ENCODE peak calls at places on chromosomes 4 and X, in six cellular contexts. R is NCI-H1105; S is H4; B is stimulated activated effector memory CD8-positive, alpha-beta T cell treated with anti-CD3 and anti-CD28 coated beads, Interleukin-12 subunit alpha, Interleukin-12 subunit beta, amount 100 ng/mL, for 72 hours; P is pancreas; Y is neural crest cell. L is an unnamed sample.

GRCh38 chr4:84875636-84876371 is 90.7 kb downstream of the WDFY3 start:
- DNase-seq in P (no peak), Y (no peak), S (no peak), R (no peak), B (no peak), L (no peak)

GRCh38 chr4:24922416-24922815 is 9.6 kb upstream of the CCDC149 start:
- DNase-seq in R (no peak), S (no peak), B (no peak), Y (no peak), P (no peak), L (no peak)

GRCh38 chrX:17882680-17883079 is 21.6 kb upstream of the RAI2 start:
- DNase-seq in R (no peak), B (no peak), P (no peak), S (no peak), Y (no peak), L (no peak)

GRCh38 chr4:16686195-16686594 is 212.2 kb downstream of the LDB2 start:
- DNase-seq in P (no peak), R (no peak), S (peak), B (no peak), Y (no peak), L (no peak)

GRCh38 chr4:147823135-147823534 is 91.2 kb downstream of the ARHGAP10 start:
- DNase-seq in R (no peak), B (no peak), Y (no peak), P (no peak), S (no peak), L (no peak)

GRCh38 chr4:114226968-114227760 is 247.7 kb upstream of the ARSJ start:
- DNase-seq in R (no peak), S (no peak), Y (no peak), P (no peak), B (no peak), L (no peak)

GRCh38 chrX:101550825-101551767 is 749 bp downstream of the ARMCX1 start:
- DNase-seq in P (peak), S (peak), R (peak), B (no peak), Y (peak), L (peak)

GRCh38 chr4:54696649-54697048 is 38.9 kb downstream of the KIT start:
- DNase-seq in S (no peak), B (no peak), R (no peak), P (no peak), Y (no peak), L (no peak)

GRCh38 chr4:106583567-106583966 is 215.0 kb upstream of the GIMD1 start:
- DNase-seq in P (no peak), B (no peak), R (no peak), Y (no peak), S (peak), L (no peak)